ENCODE peak calls at places on chromosome 1, in six cellular contexts. One of them, this sample, is unnamed.

GRCh38 chr1:106957795-106958194 is 98.7 kb upstream of the PRMT6 start:
- DNase-seq in stimulated activated CD4-positive, alpha-beta T cell treated with anti-CD3 and anti-CD28 coated beads, Interleukin-15, amount 100 ng/mL, for 1 hour: no peak
- DNase-seq in caudate nucleus: no peak
- DNase-seq in stromal cell of bone marrow: no peak
- DNase-seq in naive B cell: no peak
- DNase-seq in head of caudate nucleus: no peak
- DNase-seq in this sample: no peak

GRCh38 chr1:115544131-115544530 is 97.6 kb upstream of the VANGL1 start:
- DNase-seq in caudate nucleus: no peak
- DNase-seq in stromal cell of bone marrow: no peak
- DNase-seq in naive B cell: no peak
- DNase-seq in stimulated activated CD4-positive, alpha-beta T cell treated with anti-CD3 and anti-CD28 coated beads, Interleukin-15, amount 100 ng/mL, for 1 hour: no peak
- DNase-seq in head of caudate nucleus: no peak
- DNase-seq in this sample: no peak

GRCh38 chr1:13808729-13809131 is 108.7 kb downstream of the PRDM2 start:
- DNase-seq in stromal cell of bone marrow: peak; percentile 12
- DNase-seq in head of caudate nucleus: no peak
- DNase-seq in naive B cell: no peak
- DNase-seq in stimulated activated CD4-positive, alpha-beta T cell treated with anti-CD3 and anti-CD28 coated beads, Interleukin-15, amount 100 ng/mL, for 1 hour: no peak
- DNase-seq in caudate nucleus: no peak
- DNase-seq in this sample: peak; percentile 41

GRCh38 chr1:163866539-163866938 is 544.8 kb downstream of the NUF2 start:
- DNase-seq in head of caudate nucleus: no peak
- DNase-seq in naive B cell: no peak
- DNase-seq in stromal cell of bone marrow: no peak
- DNase-seq in stimulated activated CD4-positive, alpha-beta T cell treated with anti-CD3 and anti-CD28 coated beads, Interleukin-15, amount 100 ng/mL, for 1 hour: no peak
- DNase-seq in caudate nucleus: no peak
- DNase-seq in this sample: no peak

GRCh38 chr1:200628223-200628868 is 7.8 kb upstream of the KIF14 start:
- DNase-seq in head of caudate nucleus: no peak
- DNase-seq in caudate nucleus: no peak
- DNase-seq in naive B cell: peak; percentile 74
- DNase-seq in stromal cell of bone marrow: no peak
- DNase-seq in stimulated activated CD4-positive, alpha-beta T cell treated with anti-CD3 and anti-CD28 coated beads, Interleukin-15, amount 100 ng/mL, for 1 hour: peak; percentile 16
- DNase-seq in this sample: no peak

GRCh38 chr1:7409278-7409677 is 361.8 kb upstream of the VAMP3 start:
- DNase-seq in naive B cell: no peak
- DNase-seq in caudate nucleus: no peak
- DNase-seq in head of caudate nucleus: no peak
- DNase-seq in stimulated activated CD4-positive, alpha-beta T cell treated with anti-CD3 and anti-CD28 coated beads, Interleukin-15, amount 100 ng/mL, for 1 hour: no peak
- DNase-seq in stromal cell of bone marrow: no peak
- DNase-seq in this sample: no peak

GRCh38 chr1:226424228-226425003 is 16.5 kb upstream of the PARP1 start:
- DNase-seq in stimulated activated CD4-positive, alpha-beta T cell treated with anti-CD3 and anti-CD28 coated beads, Interleukin-15, amount 100 ng/mL, for 1 hour: no peak
- DNase-seq in stromal cell of bone marrow: no peak
- DNase-seq in head of caudate nucleus: peak; percentile 26
- DNase-seq in caudate nucleus: no peak
- DNase-seq in naive B cell: no peak
- DNase-seq in this sample: peak; percentile 76

GRCh38 chr1:29124366-29125236 is 898 bp upstream of the TMEM200B start:
- DNase-seq in caudate nucleus: no peak
- DNase-seq in naive B cell: peak; percentile 45
- DNase-seq in stimulated activated CD4-positive, alpha-beta T cell treated with anti-CD3 and anti-CD28 coated beads, Interleukin-15, amount 100 ng/mL, for 1 hour: peak; percentile 36
- DNase-seq in head of caudate nucleus: no peak
- DNase-seq in stromal cell of bone marrow: peak; percentile 62
- DNase-seq in this sample: no peak

GRCh38 chr1:31763671-31764306 is 351 bp downstream of the ADGRB2 start:
- DNase-seq in head of caudate nucleus: no peak
- DNase-seq in naive B cell: no peak
- DNase-seq in caudate nucleus: no peak
- DNase-seq in stromal cell of bone marrow: no peak
- DNase-seq in stimulated activated CD4-positive, alpha-beta T cell treated with anti-CD3 and anti-CD28 coated beads, Interleukin-15, amount 100 ng/mL, for 1 hour: no peak
- DNase-seq in this sample: no peak

GRCh38 chr1:223228931-223229528 is 86.0 kb upstream of the TLR5 start:
- DNase-seq in caudate nucleus: no peak
- DNase-seq in head of caudate nucleus: no peak
- DNase-seq in stromal cell of bone marrow: no peak
- DNase-seq in stimulated activated CD4-positive, alpha-beta T cell treated with anti-CD3 and anti-CD28 coated beads, Interleukin-15, amount 100 ng/mL, for 1 hour: no peak
- DNase-seq in naive B cell: no peak
- DNase-seq in this sample: no peak

GRCh38 chr1:169072945-169073725 is 33.4 kb upstream of the ATP1B1 start:
- DNase-seq in caudate nucleus: no peak
- DNase-seq in head of caudate nucleus: no peak
- DNase-seq in stromal cell of bone marrow: no peak
- DNase-seq in naive B cell: no peak
- DNase-seq in stimulated activated CD4-positive, alpha-beta T cell treated with anti-CD3 and anti-CD28 coated beads, Interleukin-15, amount 100 ng/mL, for 1 hour: no peak
- DNase-seq in this sample: no peak